ENCODE peak calls at places on chromosomes 13 and 19, in ten cellular contexts. M, G, J, X, S, Q, T, U, I and F are unnamed samples.

GRCh38 chr13:99282264-99283231 is 24.4 kb upstream of the GPR18 start:
- DNase-seq in J (no peak), T (no peak), G (no peak), Q (peak; percentile 57), S (no peak), I (no peak), X (no peak), M (no peak), U (no peak), F (no peak)

GRCh38 chr19:39405930-39406655 is 554 bp upstream of the ZFP36 start:
- DNase-seq in X (no peak), Q (peak; percentile 86), T (peak; percentile 89), U (no peak), M (no peak), G (no peak), J (no peak), S (no peak), I (peak; percentile 81), F (no peak)

GRCh38 chr19:55677572-55678028 is 2.6 kb downstream of the EPN1 start:
- DNase-seq in I (no peak), U (no peak), T (no peak), S (no peak), M (peak; percentile 57), X (no peak), Q (no peak), J (no peak), G (no peak), F (no peak)

GRCh38 chr13:39405596-39405995 is 197.4 kb downstream of the LHFPL6 start:
- DNase-seq in J (no peak), Q (no peak), X (no peak), G (no peak), M (no peak), T (no peak), U (no peak), I (no peak), S (no peak), F (no peak)

GRCh38 chr13:76271728-76272232 is 614.4 kb downstream of the KCTD12 start:
- DNase-seq in M (peak; percentile 63), S (no peak), J (no peak), X (no peak), T (no peak), Q (no peak), U (no peak), I (no peak), G (no peak), F (peak; percentile 24)

GRCh38 chr19:1752757-1753728 is at the start of gene ONECUT3:
- DNase-seq in T (no peak), Q (no peak), J (no peak), G (no peak), X (no peak), S (no peak), U (no peak), M (no peak), I (no peak), F (no peak)

GRCh38 chr19:31451686-31452325 is 102.6 kb upstream of the TSHZ3 start:
- DNase-seq in X (no peak), M (no peak), G (no peak), J (no peak), S (no peak), I (no peak), U (no peak), Q (no peak), T (no peak), F (no peak)

GRCh38 chr13:111319998-111320911 is at the start of gene TEX29:
- DNase-seq in G (no peak), J (no peak), S (no peak), M (no peak), U (no peak), T (no peak), X (no peak), Q (no peak), I (no peak), F (no peak)

GRCh38 chr19:2394669-2395292 is 32.6 kb downstream of the TIMM13 start:
- DNase-seq in G (no peak), M (no peak), T (no peak), J (peak; percentile 87), S (no peak), Q (no peak), X (no peak), U (no peak), I (peak; percentile 92), F (no peak)

GRCh38 chr19:32068805-32069204 is 276.6 kb upstream of the ZNF507 start:
- DNase-seq in T (no peak), I (no peak), G (no peak), Q (no peak), U (no peak), M (no peak), X (no peak), J (no peak), S (no peak), F (no peak)

GRCh38 chr13:65472336-65472735 is 1757.8 kb downstream of the PCDH9 start:
- DNase-seq in U (no peak), X (no peak), S (no peak), G (no peak), M (no peak), Q (no peak), T (no peak), I (no peak), J (no peak), F (no peak)

GRCh38 chr13:108269601-108270328 is at the start of gene TNFSF13B:
- DNase-seq in T (no peak), S (peak; percentile 22), M (peak; percentile 74), I (peak; percentile 70), U (no peak), X (no peak), Q (peak; percentile 20), J (peak; percentile 63), G (no peak), F (no peak)

GRCh38 chr19:6267552-6268381 is 12.0 kb downstream of the MLLT1 start:
- DNase-seq in Q (no peak), J (peak; percentile 58), G (no peak), T (no peak), U (no peak), X (no peak), S (no peak), M (no peak), I (no peak), F (no peak)

GRCh38 chr19:18477974-18478373 is 40.0 kb upstream of the ISYNA1 start:
- DNase-seq in T (no peak), J (no peak), U (no peak), I (no peak), M (no peak), X (no peak), S (no peak), Q (no peak), G (no peak), F (no peak)

GRCh38 chr13:45705145-45705695 is 3.1 kb downstream of the CBY2 start:
- DNase-seq in M (no peak), J (no peak), Q (no peak), I (no peak), T (no peak), G (no peak), U (no peak), X (no peak), S (no peak), F (peak; percentile 11)

GRCh38 chr19:41774515-41774980 is 19.2 kb downstream of the CEACAM6 start:
- DNase-seq in I (peak; percentile 23), S (no peak), M (no peak), X (no peak), J (no peak), U (no peak), T (peak; percentile 11), G (no peak), Q (peak; percentile 76), F (peak; percentile 94)

GRCh38 chr13:52010890-52011689 is at the start of gene ATP7B:
- DNase-seq in Q (peak; percentile 21), X (no peak), U (no peak), T (peak; percentile 0), S (peak; percentile 18), J (peak; percentile 67), G (no peak), I (peak; percentile 6), M (peak; percentile 63), F (peak; percentile 76)

GRCh38 chr19:53881482-53882390 is at the start of gene PRKCG:
- DNase-seq in T (peak; percentile 37), I (no peak), Q (peak; percentile 66), J (peak; percentile 49), M (peak; percentile 69), S (peak; percentile 62), G (no peak), U (peak; percentile 10), X (no peak), F (no peak)

GRCh38 chr19:3263866-3264265 is 39.4 kb downstream of the CELF5 start:
- DNase-seq in G (no peak), U (no peak), M (no peak), J (no peak), X (no peak), S (no peak), T (no peak), Q (no peak), I (no peak), F (no peak)

GRCh38 chr13:100544866-100545683 is 43.5 kb downstream of the GGACT start:
- DNase-seq in S (peak; percentile 28), T (no peak), U (no peak), X (no peak), M (no peak), J (peak; percentile 96), Q (no peak), I (no peak), G (peak; percentile 73), F (no peak)

GRCh38 chr13:29428310-29428991 is 167.0 kb downstream of the SLC7A1 start:
- DNase-seq in G (no peak), U (peak; percentile 7), T (no peak), S (peak; percentile 47), Q (no peak), I (no peak), M (peak; percentile 88), J (no peak), X (no peak), F (peak; percentile 66)

GRCh38 chr13:98144501-98145350 is 1.8 kb downstream of the FARP1 start:
- DNase-seq in S (peak; percentile 30), Q (no peak), U (no peak), J (no peak), M (peak; percentile 70), I (no peak), X (no peak), T (no peak), G (no peak), F (peak; percentile 79)

GRCh38 chr19:45668342-45668871 is 386 bp downstream of the GIPR start:
- DNase-seq in T (no peak), M (no peak), J (no peak), Q (peak; percentile 40), X (no peak), S (no peak), I (no peak), U (no peak), G (no peak), F (no peak)

GRCh38 chr19:44856438-44857083 is 10.5 kb downstream of the NECTIN2 start:
- DNase-seq in S (no peak), I (no peak), X (no peak), M (no peak), Q (no peak), U (no peak), J (peak; percentile 78), G (no peak), T (no peak), F (no peak)

GRCh38 chr19:2478324-2478755 is 2.4 kb downstream of the GADD45B start:
- DNase-seq in S (peak; percentile 33), G (no peak), Q (peak; percentile 61), U (no peak), T (no peak), X (no peak), J (peak; percentile 79), I (peak; percentile 66), M (peak; percentile 88), F (no peak)

GRCh38 chr13:63541336-63541735 is 2125.7 kb upstream of the PCDH20 start:
- DNase-seq in Q (no peak), X (no peak), S (no peak), G (no peak), J (no peak), M (peak; percentile 3), U (no peak), I (no peak), T (no peak), F (no peak)

GRCh38 chr19:15399234-15399515 is 19.6 kb upstream of the AKAP8 start:
- DNase-seq in J (no peak), S (no peak), I (no peak), G (no peak), M (no peak), T (no peak), U (no peak), Q (no peak), X (no peak), F (no peak)

GRCh38 chr19:50793558-50794065 is 3.4 kb downstream of the ACP4 start:
- DNase-seq in S (no peak), X (no peak), M (no peak), I (no peak), G (no peak), J (no peak), Q (no peak), U (no peak), T (no peak), F (no peak)